ENCODE peak calls at places on chromosomes 1 and 21, in seven cellular contexts. O, U, F, I, K, W and X are unnamed samples. For H3K36me3, the result is how much of the 10 kb centered on the place peaks cover.

GRCh38 chr1:236207121-236207520 is 64.8 kb downstream of the GPR137B start:
- DNase-seq in O (no peak), U (no peak), F (no peak), I (no peak), K (no peak), W (no peak), X (no peak)

GRCh38 chr1:234975122-234975940 is 153.3 kb downstream of the TOMM20 start:
- DNase-seq in O (peak), U (peak), F (no peak), I (no peak), K (peak), W (peak), X (peak)

GRCh38 chr1:155070721-155071556 is 7.4 kb downstream of the EFNA4 start:
- DNase-seq in O (peak), U (peak), F (peak), I (peak), K (peak), W (no peak), X (no peak)

GRCh38 chr1:45325816-45326506 is 734 bp upstream of the HPDL start:
- DNase-seq in O (no peak), U (peak), F (no peak), I (no peak), K (no peak), W (no peak), X (no peak)

GRCh38 chr1:96538001-96538649 is 183.5 kb upstream of the PTBP2 start:
- DNase-seq in O (peak), U (no peak), F (no peak), I (peak), K (peak), W (peak), X (no peak)

GRCh38 chr1:202159534-202160371 is 649 bp downstream of the PTPN7 start:
- DNase-seq in O (no peak), U (peak), F (no peak), I (no peak), K (no peak), W (no peak), X (no peak)

GRCh38 chr1:202144510-202145324 is at the start of gene ARL8A:
- DNase-seq in O (peak), U (peak), F (peak), I (peak), K (no peak), W (peak), X (no peak)

GRCh38 chr1:109669246-109669948 is 1.5 kb downstream of the GSTM2 start:
- DNase-seq in O (no peak), U (peak), F (no peak), I (peak), K (no peak), W (no peak), X (no peak)

GRCh38 chr1:114100148-114100547 is 53.5 kb downstream of the SYT6 start:
- DNase-seq in O (peak), U (no peak), F (no peak), I (no peak), K (no peak), W (no peak), X (no peak)

GRCh38 chr1:185317886-185318310 is 855 bp upstream of the IVNS1ABP start:
- DNase-seq in O (peak), U (peak), F (no peak), I (no peak), K (no peak), W (peak), X (no peak)

GRCh38 chr1:230894664-230895063 is 26.3 kb upstream of the C1orf198 start:
- DNase-seq in O (no peak), U (no peak), F (no peak), I (no peak), K (no peak), W (no peak), X (no peak)

GRCh38 chr1:94623560-94624148 is 82.1 kb upstream of the F3 start:
- DNase-seq in O (no peak), U (no peak), F (no peak), I (no peak), K (no peak), W (peak), X (no peak)

GRCh38 chr1:24205701-24206464 is 18.8 kb upstream of the IFNLR1 start:
- DNase-seq in O (no peak), U (no peak), F (no peak), I (no peak), K (no peak), W (no peak), X (no peak)

GRCh38 chr1:59393211-59394180 is 96.6 kb downstream of the FGGY start:
- DNase-seq in O (peak), U (peak), F (peak), I (no peak), K (peak), W (no peak), X (peak)

GRCh38 chr1:209884665-209885117 is 53.3 kb upstream of the SYT14 start:
- DNase-seq in O (peak), U (peak), F (no peak), I (peak), K (peak), W (peak), X (peak)

GRCh38 chr21:37783016-37783415 is 133.2 kb downstream of the KCNJ6 start:
- DNase-seq in O (no peak), U (no peak), F (no peak), I (no peak), K (peak), W (no peak), X (no peak)

GRCh38 chr1:44332505-44332904 is 22.6 kb downstream of the ERI3 start:
- DNase-seq in O (no peak), U (no peak), F (no peak), I (no peak), K (no peak), W (no peak), X (no peak)

GRCh38 chr1:185244015-185244747 is 72.9 kb downstream of the IVNS1ABP start:
- DNase-seq in O (no peak), U (no peak), F (no peak), I (no peak), K (peak), W (peak), X (peak)

GRCh38 chr1:25813734-25814471 is 5.9 kb upstream of the MTFR1L start:
- DNase-seq in O (no peak), U (no peak), F (no peak), I (no peak), K (no peak), W (no peak), X (no peak)

GRCh38 chr1:103517380-103518047 is 8.0 kb upstream of the RNPC3 start:
- DNase-seq in O (no peak), U (no peak), F (no peak), I (no peak), K (no peak), W (no peak), X (no peak)

GRCh38 chr1:145707183-145707867 is at the start of gene PDZK1:
- DNase-seq in O (no peak), U (no peak), F (peak), I (no peak), K (no peak), W (no peak), X (no peak)

GRCh38 chr1:88802950-88803349 is 88.4 kb downstream of the GTF2B start:
- DNase-seq in O (no peak), U (no peak), F (no peak), I (peak), K (peak), W (peak), X (peak)

GRCh38 chr1:21175670-21176581 is 771 bp downstream of the EIF4G3 start:
- DNase-seq in O (peak), U (peak), F (peak), I (peak), K (no peak), W (no peak), X (no peak)

GRCh38 chr1:80656628-80657019 is 1144.1 kb upstream of the ADGRL2 start:
- DNase-seq in O (no peak), U (no peak), F (no peak), I (no peak), K (peak), W (no peak), X (no peak)

GRCh38 chr1:76807543-76808260 is 59.6 kb upstream of the ST6GALNAC5 start:
- DNase-seq in O (no peak), U (no peak), F (no peak), I (no peak), K (no peak), W (no peak), X (no peak)

GRCh38 chr1:15802234-15802965 is 5.0 kb downstream of the UQCRHL start:
- DNase-seq in O (no peak), U (peak), F (no peak), I (no peak), K (no peak), W (no peak), X (no peak)

GRCh38 chr1:157725214-157725577 is 24.6 kb upstream of the FCRL3 start:
- DNase-seq in O (no peak), U (no peak), F (no peak), I (no peak), K (no peak), W (no peak), X (no peak)

GRCh38 chr21:38847556-38847955 is 41.8 kb downstream of the ETS2 start:
- DNase-seq in O (no peak), U (no peak), F (no peak), I (no peak), K (no peak), W (no peak), X (no peak)

GRCh38 chr1:64470670-64471217 is 815 bp downstream of the CACHD1 start:
- DNase-seq in O (peak), U (no peak), F (peak), I (no peak), K (no peak), W (peak), X (no peak)

GRCh38 chr1:111302374-111302773 is 11.7 kb downstream of the CHIA start:
- DNase-seq in O (no peak), U (no peak), F (no peak), I (no peak), K (no peak), W (no peak), X (no peak)

GRCh38 chr1:224517171-224517570 is 82.6 kb upstream of the WDR26 start:
- DNase-seq in O (no peak), U (no peak), F (no peak), I (no peak), K (no peak), W (no peak), X (no peak)

GRCh38 chr1:232305020-232305419 is 324.9 kb downstream of the SIPA1L2 start:
- DNase-seq in O (no peak), U (no peak), F (no peak), I (no peak), K (no peak), W (no peak), X (no peak)

GRCh38 chr1:19762175-19762779 is 37.4 kb downstream of the TMCO4 start:
- DNase-seq in O (no peak), U (peak), F (peak), I (peak), K (peak), W (no peak), X (no peak)

GRCh38 chr1:53334312-53334711 is 6.4 kb upstream of the LRP8 start:
- DNase-seq in O (peak), U (no peak), F (no peak), I (no peak), K (no peak), W (no peak), X (no peak)

GRCh38 chr1:97936976-97937375 is 16.1 kb upstream of the DPYD start:
- DNase-seq in O (no peak), U (no peak), F (no peak), I (no peak), K (no peak), W (no peak), X (no peak)

GRCh38 chr1:66711420-66711819 is 40.8 kb upstream of the DYNLT5 start:
- DNase-seq in O (no peak), U (no peak), F (peak), I (no peak), K (peak), W (no peak), X (no peak)

GRCh38 chr1:230681599-230681998 is 32.3 kb downstream of the AGT start:
- DNase-seq in O (no peak), U (peak), F (no peak), I (peak), K (peak), W (peak), X (peak)

GRCh38 chr1:7284839-7285435 is 486.2 kb upstream of the VAMP3 start:
- DNase-seq in O (no peak), U (no peak), F (no peak), I (no peak), K (no peak), W (peak), X (peak)

GRCh38 chr21:38042246-38042645 is 126.0 kb upstream of the KCNJ6 start:
- DNase-seq in O (no peak), U (no peak), F (no peak), I (no peak), K (no peak), W (peak), X (peak)

GRCh38 chr1:117268926-117269378 is 58.2 kb upstream of the VTCN1 start:
- DNase-seq in O (no peak), U (no peak), F (peak), I (no peak), K (no peak), W (peak), X (peak)
- H3K4me3 ChIP-seq in O (no peak), U (no peak), F (no peak), I (no peak), K (no peak), W (no peak), X (no peak)

DNA sequence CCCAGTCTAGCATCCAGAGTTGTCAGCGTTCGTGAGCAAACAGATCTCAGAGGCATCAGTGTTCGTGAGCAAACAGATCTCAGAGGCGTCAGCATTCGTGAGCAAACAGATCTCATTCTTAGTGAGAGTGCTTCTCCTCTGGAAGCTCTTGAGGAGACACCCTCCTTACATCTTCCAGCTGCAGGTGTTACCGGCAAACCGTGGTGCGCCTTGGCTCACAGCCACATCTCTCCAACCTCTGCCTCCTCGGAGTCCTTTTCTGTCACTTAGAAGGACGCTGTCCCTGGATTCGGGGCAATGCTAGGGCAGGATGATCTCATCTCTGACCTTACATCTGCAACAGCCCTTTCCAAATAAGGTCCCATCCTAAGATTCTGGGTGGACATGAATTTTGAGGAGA is 14.6 kb upstream of the UMODL1 start:
- DNase-seq in O (no peak), U (no peak), F (no peak), I (no peak), K (no peak), W (no peak), X (no peak)
- TF ChIP-seq CTCF in O (no peak), U (no peak), F (no peak), I (no peak), K (no peak), W (no peak), X (no peak)

DNA sequence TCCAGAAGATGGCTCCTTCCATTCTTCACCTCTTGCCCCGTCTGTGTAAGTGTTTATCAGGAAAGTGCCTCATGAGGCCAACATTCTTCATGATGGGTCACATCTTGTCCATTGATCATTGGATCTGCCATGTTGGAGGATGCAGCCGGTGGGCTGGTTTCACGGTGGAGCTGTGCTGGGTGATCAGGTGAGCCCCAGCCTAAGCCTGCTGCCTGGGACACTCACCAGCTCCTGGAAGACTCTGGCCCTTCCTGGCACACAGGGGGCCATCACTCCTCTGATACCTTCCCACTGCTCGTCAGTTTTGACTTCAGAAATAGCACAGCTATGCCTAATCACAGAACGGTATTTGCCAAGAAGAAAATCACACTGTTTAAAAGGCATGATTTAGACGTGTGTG is 38.3 kb downstream of the UBASH3A start:
- DNase-seq in O (no peak), U (no peak), F (no peak), I (no peak), K (no peak), W (no peak), X (no peak)
- H3K36me3 ChIP-seq in O (under half), U (under half), F (under half), I (under half), K (under half), W (under half), X (under half)

GRCh38 chr1:2132222-2133038 is 62.1 kb downstream of the FAAP20 start:
- DNase-seq in O (peak), U (peak), F (peak), I (peak), K (peak), W (peak), X (peak)
- H3K4me3 ChIP-seq in O (peak), U (peak), F (peak), I (peak), K (peak), W (peak), X (peak)

GRCh38 chr1:43316738-43317520 is 16.1 kb downstream of the TIE1 start:
- DNase-seq in O (peak), U (no peak), F (no peak), I (no peak), K (no peak), W (no peak), X (no peak)
- TF ChIP-seq CTCF in O (no peak), U (no peak), F (peak), I (no peak), K (peak), W (no peak), X (no peak)

GRCh38 chr1:226166341-226166740 is 20.2 kb downstream of the ACBD3 start:
- DNase-seq in O (no peak), U (no peak), F (no peak), I (no peak), K (no peak), W (no peak), X (no peak)
- H3K36me3 ChIP-seq in O (under half), U (under half), F (under half), I (under half), K (under half), W (under half), X (under half)

GRCh38 chr21:45408271-45408791 is 3.4 kb downstream of the COL18A1 start:
- DNase-seq in O (peak), U (no peak), F (no peak), I (no peak), K (no peak), W (no peak), X (no peak)

GRCh38 chr21:45405819-45406762 is 1.1 kb downstream of the COL18A1 start:
- DNase-seq in O (peak), U (no peak), F (peak), I (no peak), K (no peak), W (peak), X (peak)

GRCh38 chr21:45408811-45409261 is 3.9 kb downstream of the COL18A1 start:
- DNase-seq in O (peak), U (no peak), F (no peak), I (no peak), K (no peak), W (no peak), X (no peak)

GRCh38 chr21:45406801-45407628 is 2.0 kb downstream of the COL18A1 start:
- DNase-seq in O (peak), U (no peak), F (peak), I (peak), K (no peak), W (no peak), X (no peak)

GRCh38 chr21:45407629-45408247 is 2.8 kb downstream of the COL18A1 start:
- DNase-seq in O (peak), U (no peak), F (no peak), I (no peak), K (no peak), W (no peak), X (no peak)
- H3K4me3 ChIP-seq in O (no peak), U (no peak), F (no peak), I (no peak), K (peak), W (no peak), X (no peak)

DNA sequence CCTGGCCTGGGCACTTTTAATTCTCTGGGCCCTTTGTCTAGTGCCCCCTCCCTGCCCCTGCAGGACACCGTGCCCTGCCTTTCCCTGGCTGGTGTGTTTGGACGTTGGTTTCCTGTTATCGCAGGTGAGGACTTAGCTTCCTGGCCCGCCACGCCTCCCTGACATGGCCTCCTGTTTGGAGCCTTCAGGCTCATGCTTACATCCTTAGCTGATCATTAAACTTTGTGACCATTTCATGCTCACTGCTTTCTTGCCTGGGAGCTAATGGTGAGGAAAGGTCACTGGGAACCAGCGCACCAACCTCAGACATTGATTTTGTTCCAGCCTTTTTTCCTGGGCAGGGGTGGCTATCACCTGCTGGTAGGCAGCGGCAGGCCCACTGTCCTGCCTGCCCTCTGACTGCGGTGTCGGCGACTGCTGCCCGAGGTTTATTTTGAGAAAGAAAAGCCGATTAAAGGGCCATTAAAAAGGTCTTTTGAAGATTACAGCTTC is 3.7 kb downstream of the PFKL start:
- DNase-seq in O (no peak), U (no peak), F (no peak), I (no peak), K (no peak), W (no peak), X (peak)
- TF ChIP-seq CTCF in O (no peak), U (no peak), F (no peak), I (no peak), K (no peak), W (no peak), X (no peak)

GRCh38 chr1:41028034-41028642 is 6.6 kb upstream of the SLFNL1 start:
- DNase-seq in O (no peak), U (no peak), F (no peak), I (no peak), K (no peak), W (no peak), X (no peak)

GRCh38 chr1:41033272-41033671 is 11.7 kb upstream of the SLFNL1 start:
- DNase-seq in O (no peak), U (no peak), F (no peak), I (no peak), K (no peak), W (no peak), X (no peak)

GRCh38 chr1:41037116-41037903 is 15.8 kb upstream of the SLFNL1 start:
- DNase-seq in O (no peak), U (no peak), F (no peak), I (no peak), K (no peak), W (no peak), X (no peak)

GRCh38 chr1:41030872-41031616 is 9.5 kb upstream of the SLFNL1 start:
- DNase-seq in O (no peak), U (no peak), F (no peak), I (no peak), K (no peak), W (no peak), X (no peak)

GRCh38 chr1:41032147-41032546 is 10.6 kb upstream of the SLFNL1 start:
- DNase-seq in O (no peak), U (no peak), F (no peak), I (no peak), K (no peak), W (no peak), X (no peak)
- H3K36me3 ChIP-seq in O (under half), U (half or more), F (under half), I (under half), K (under half), W (under half), X (under half)

GRCh38 chr21:15204140-15204774 is 139.5 kb upstream of the NRIP1 start:
- DNase-seq in O (no peak), U (no peak), F (no peak), I (no peak), K (no peak), W (no peak), X (no peak)
- H3K4me3 ChIP-seq in O (no peak), U (no peak), F (no peak), I (no peak), K (no peak), W (no peak), X (no peak)